ENCODE peak calls at places on chromosome 17, in ten cellular contexts. One of them, this sample, is unnamed.

GRCh38 chr17:78214016-78214705 is at the start of gene BIRC5:
- DNase-seq in H54: peak
- DNase-seq in tibial artery: peak
- DNase-seq in T-helper 9 cell: peak
- DNase-seq in mesenteric fat pad: peak
- DNase-seq in T-helper 2 cell: peak
- DNase-seq in sciatic nerve: peak
- DNase-seq in COLO829: peak
- DNase-seq in left cardiac atrium: peak
- DNase-seq in GM13976: peak
- DNase-seq in this sample: peak

GRCh38 chr17:76515291-76515949 is 14.2 kb upstream of the RHBDF2 start:
- DNase-seq in H54: peak
- DNase-seq in tibial artery: peak
- DNase-seq in T-helper 9 cell: peak
- DNase-seq in mesenteric fat pad: no peak
- DNase-seq in T-helper 2 cell: peak
- DNase-seq in sciatic nerve: peak
- DNase-seq in COLO829: no peak
- DNase-seq in left cardiac atrium: peak
- DNase-seq in GM13976: peak
- DNase-seq in this sample: peak

GRCh38 chr17:81388091-81388611 is 7.1 kb upstream of the BAHCC1 start:
- DNase-seq in H54: no peak
- DNase-seq in tibial artery: no peak
- DNase-seq in T-helper 9 cell: no peak
- DNase-seq in mesenteric fat pad: no peak
- DNase-seq in T-helper 2 cell: no peak
- DNase-seq in sciatic nerve: no peak
- DNase-seq in COLO829: no peak
- DNase-seq in left cardiac atrium: no peak
- DNase-seq in GM13976: no peak
- DNase-seq in this sample: no peak

GRCh38 chr17:55496094-55496881 is 15.0 kb downstream of the SMIM36 start:
- DNase-seq in H54: no peak
- DNase-seq in tibial artery: no peak
- DNase-seq in T-helper 9 cell: no peak
- DNase-seq in mesenteric fat pad: no peak
- DNase-seq in T-helper 2 cell: no peak
- DNase-seq in sciatic nerve: no peak
- DNase-seq in COLO829: no peak
- DNase-seq in left cardiac atrium: peak
- DNase-seq in GM13976: peak
- DNase-seq in this sample: no peak

GRCh38 chr17:76280650-76281049 is 15.5 kb downstream of the UBALD2 start:
- DNase-seq in H54: no peak
- DNase-seq in tibial artery: no peak
- DNase-seq in T-helper 9 cell: no peak
- DNase-seq in mesenteric fat pad: no peak
- DNase-seq in T-helper 2 cell: no peak
- DNase-seq in sciatic nerve: no peak
- DNase-seq in COLO829: no peak
- DNase-seq in left cardiac atrium: no peak
- DNase-seq in GM13976: no peak
- DNase-seq in this sample: no peak

GRCh38 chr17:72598705-72599104 is 477.9 kb downstream of the SOX9 start:
- DNase-seq in H54: no peak
- DNase-seq in tibial artery: no peak
- DNase-seq in T-helper 9 cell: no peak
- DNase-seq in mesenteric fat pad: no peak
- DNase-seq in T-helper 2 cell: no peak
- DNase-seq in sciatic nerve: no peak
- DNase-seq in COLO829: no peak
- DNase-seq in left cardiac atrium: no peak
- DNase-seq in GM13976: no peak
- DNase-seq in this sample: no peak

GRCh38 chr17:60240290-60240689 is 90.5 kb downstream of the CA4 start:
- DNase-seq in H54: no peak
- DNase-seq in tibial artery: no peak
- DNase-seq in T-helper 9 cell: no peak
- DNase-seq in mesenteric fat pad: no peak
- DNase-seq in T-helper 2 cell: no peak
- DNase-seq in sciatic nerve: no peak
- DNase-seq in COLO829: no peak
- DNase-seq in left cardiac atrium: no peak
- DNase-seq in GM13976: no peak
- DNase-seq in this sample: no peak

GRCh38 chr17:82332669-82333278 is 792 bp downstream of the SECTM1 start:
- DNase-seq in H54: peak
- DNase-seq in tibial artery: peak
- DNase-seq in T-helper 9 cell: no peak
- DNase-seq in mesenteric fat pad: no peak
- DNase-seq in T-helper 2 cell: peak
- DNase-seq in sciatic nerve: peak
- DNase-seq in COLO829: no peak
- DNase-seq in left cardiac atrium: peak
- DNase-seq in GM13976: peak
- DNase-seq in this sample: no peak

GRCh38 chr17:17937450-17937849 is 34.8 kb downstream of the TOM1L2 start:
- DNase-seq in H54: no peak
- DNase-seq in tibial artery: no peak
- DNase-seq in T-helper 9 cell: no peak
- DNase-seq in mesenteric fat pad: no peak
- DNase-seq in T-helper 2 cell: no peak
- DNase-seq in sciatic nerve: no peak
- DNase-seq in COLO829: no peak
- DNase-seq in left cardiac atrium: no peak
- DNase-seq in GM13976: no peak
- DNase-seq in this sample: no peak

GRCh38 chr17:76139801-76140660 is 1.0 kb downstream of the FOXJ1 start:
- DNase-seq in H54: no peak
- DNase-seq in tibial artery: no peak
- DNase-seq in T-helper 9 cell: no peak
- DNase-seq in mesenteric fat pad: no peak
- DNase-seq in T-helper 2 cell: peak
- DNase-seq in sciatic nerve: no peak
- DNase-seq in COLO829: no peak
- DNase-seq in left cardiac atrium: no peak
- DNase-seq in GM13976: peak
- DNase-seq in this sample: no peak

GRCh38 chr17:80718428-80718827 is 173.8 kb downstream of the RPTOR start:
- DNase-seq in H54: no peak
- DNase-seq in tibial artery: no peak
- DNase-seq in T-helper 9 cell: no peak
- DNase-seq in mesenteric fat pad: no peak
- DNase-seq in T-helper 2 cell: no peak
- DNase-seq in sciatic nerve: no peak
- DNase-seq in COLO829: peak
- DNase-seq in left cardiac atrium: no peak
- DNase-seq in GM13976: no peak
- DNase-seq in this sample: no peak

GRCh38 chr17:74478369-74479100 is 12.1 kb downstream of the CD300A start:
- DNase-seq in H54: no peak
- DNase-seq in tibial artery: no peak
- DNase-seq in T-helper 9 cell: no peak
- DNase-seq in mesenteric fat pad: no peak
- DNase-seq in T-helper 2 cell: peak
- DNase-seq in sciatic nerve: no peak
- DNase-seq in COLO829: no peak
- DNase-seq in left cardiac atrium: no peak
- DNase-seq in GM13976: no peak
- DNase-seq in this sample: no peak

GRCh38 chr17:82300707-82301270 is 16.6 kb downstream of the CD7 start:
- DNase-seq in H54: no peak
- DNase-seq in tibial artery: no peak
- DNase-seq in T-helper 9 cell: peak
- DNase-seq in mesenteric fat pad: no peak
- DNase-seq in T-helper 2 cell: peak
- DNase-seq in sciatic nerve: peak
- DNase-seq in COLO829: peak
- DNase-seq in left cardiac atrium: peak
- DNase-seq in GM13976: peak
- DNase-seq in this sample: no peak

GRCh38 chr17:50310455-50311111 is 35.3 kb upstream of the XYLT2 start:
- DNase-seq in H54: no peak
- DNase-seq in tibial artery: no peak
- DNase-seq in T-helper 9 cell: no peak
- DNase-seq in mesenteric fat pad: no peak
- DNase-seq in T-helper 2 cell: no peak
- DNase-seq in sciatic nerve: no peak
- DNase-seq in COLO829: no peak
- DNase-seq in left cardiac atrium: no peak
- DNase-seq in GM13976: no peak
- DNase-seq in this sample: no peak

GRCh38 chr17:80649200-80649644 is 104.6 kb downstream of the RPTOR start:
- DNase-seq in H54: no peak
- DNase-seq in tibial artery: no peak
- DNase-seq in T-helper 9 cell: no peak
- DNase-seq in mesenteric fat pad: no peak
- DNase-seq in T-helper 2 cell: no peak
- DNase-seq in sciatic nerve: no peak
- DNase-seq in COLO829: no peak
- DNase-seq in left cardiac atrium: no peak
- DNase-seq in GM13976: no peak
- DNase-seq in this sample: no peak

GRCh38 chr17:27066315-27066714 is 227.6 kb upstream of the WSB1 start:
- DNase-seq in H54: no peak
- DNase-seq in tibial artery: no peak
- DNase-seq in T-helper 9 cell: no peak
- DNase-seq in mesenteric fat pad: no peak
- DNase-seq in T-helper 2 cell: no peak
- DNase-seq in sciatic nerve: no peak
- DNase-seq in COLO829: no peak
- DNase-seq in left cardiac atrium: no peak
- DNase-seq in GM13976: no peak
- DNase-seq in this sample: no peak

GRCh38 chr17:8855477-8856204 is 11.8 kb downstream of the PIK3R6 start:
- DNase-seq in H54: no peak
- DNase-seq in tibial artery: no peak
- DNase-seq in T-helper 9 cell: no peak
- DNase-seq in mesenteric fat pad: peak
- DNase-seq in T-helper 2 cell: no peak
- DNase-seq in sciatic nerve: peak
- DNase-seq in COLO829: no peak
- DNase-seq in left cardiac atrium: no peak
- DNase-seq in GM13976: no peak
- DNase-seq in this sample: no peak

GRCh38 chr17:50689251-50689650 is 18.5 kb downstream of the ANKRD40 start:
- DNase-seq in H54: peak
- DNase-seq in tibial artery: no peak
- DNase-seq in T-helper 9 cell: no peak
- DNase-seq in mesenteric fat pad: no peak
- DNase-seq in T-helper 2 cell: no peak
- DNase-seq in sciatic nerve: no peak
- DNase-seq in COLO829: no peak
- DNase-seq in left cardiac atrium: no peak
- DNase-seq in GM13976: peak
- DNase-seq in this sample: no peak

GRCh38 chr17:33582661-33583060 is 289.6 kb upstream of the ASIC2 start:
- DNase-seq in H54: no peak
- DNase-seq in tibial artery: no peak
- DNase-seq in T-helper 9 cell: no peak
- DNase-seq in mesenteric fat pad: no peak
- DNase-seq in T-helper 2 cell: no peak
- DNase-seq in sciatic nerve: no peak
- DNase-seq in COLO829: no peak
- DNase-seq in left cardiac atrium: no peak
- DNase-seq in GM13976: no peak
- DNase-seq in this sample: no peak

GRCh38 chr17:71983828-71984227 is 137.0 kb upstream of the SOX9 start:
- DNase-seq in H54: no peak
- DNase-seq in tibial artery: no peak
- DNase-seq in T-helper 9 cell: no peak
- DNase-seq in mesenteric fat pad: no peak
- DNase-seq in T-helper 2 cell: no peak
- DNase-seq in sciatic nerve: no peak
- DNase-seq in COLO829: no peak
- DNase-seq in left cardiac atrium: no peak
- DNase-seq in GM13976: no peak
- DNase-seq in this sample: no peak

GRCh38 chr17:40122944-40123810 is 1.4 kb downstream of the MSL1 start:
- DNase-seq in H54: no peak
- DNase-seq in tibial artery: no peak
- DNase-seq in T-helper 9 cell: peak
- DNase-seq in mesenteric fat pad: peak
- DNase-seq in T-helper 2 cell: peak
- DNase-seq in sciatic nerve: no peak
- DNase-seq in COLO829: no peak
- DNase-seq in left cardiac atrium: peak
- DNase-seq in GM13976: peak
- DNase-seq in this sample: no peak

GRCh38 chr17:9124554-9124935 is 103.2 kb downstream of the NTN1 start:
- DNase-seq in H54: no peak
- DNase-seq in tibial artery: no peak
- DNase-seq in T-helper 9 cell: no peak
- DNase-seq in mesenteric fat pad: no peak
- DNase-seq in T-helper 2 cell: no peak
- DNase-seq in sciatic nerve: no peak
- DNase-seq in COLO829: no peak
- DNase-seq in left cardiac atrium: no peak
- DNase-seq in GM13976: no peak
- DNase-seq in this sample: no peak

GRCh38 chr17:7582401-7583252 is 1.0 kb upstream of the MPDU1 start:
- DNase-seq in H54: no peak
- DNase-seq in tibial artery: no peak
- DNase-seq in T-helper 9 cell: no peak
- DNase-seq in mesenteric fat pad: no peak
- DNase-seq in T-helper 2 cell: no peak
- DNase-seq in sciatic nerve: peak
- DNase-seq in COLO829: no peak
- DNase-seq in left cardiac atrium: peak
- DNase-seq in GM13976: no peak
- DNase-seq in this sample: no peak

GRCh38 chr17:15268003-15268402 is 2.9 kb upstream of the PMP22 start:
- DNase-seq in H54: no peak
- DNase-seq in tibial artery: no peak
- DNase-seq in T-helper 9 cell: no peak
- DNase-seq in mesenteric fat pad: no peak
- DNase-seq in T-helper 2 cell: no peak
- DNase-seq in sciatic nerve: no peak
- DNase-seq in COLO829: no peak
- DNase-seq in left cardiac atrium: no peak
- DNase-seq in GM13976: no peak
- DNase-seq in this sample: no peak

GRCh38 chr17:73309727-73310555 is 1.9 kb downstream of the CDC42EP4 start:
- DNase-seq in H54: no peak
- DNase-seq in tibial artery: no peak
- DNase-seq in T-helper 9 cell: no peak
- DNase-seq in mesenteric fat pad: no peak
- DNase-seq in T-helper 2 cell: no peak
- DNase-seq in sciatic nerve: no peak
- DNase-seq in COLO829: no peak
- DNase-seq in left cardiac atrium: no peak
- DNase-seq in GM13976: no peak
- DNase-seq in this sample: no peak

GRCh38 chr17:55825213-55825612 is 74.4 kb downstream of the PCTP start:
- DNase-seq in H54: no peak
- DNase-seq in tibial artery: no peak
- DNase-seq in T-helper 9 cell: no peak
- DNase-seq in mesenteric fat pad: no peak
- DNase-seq in T-helper 2 cell: no peak
- DNase-seq in sciatic nerve: no peak
- DNase-seq in COLO829: no peak
- DNase-seq in left cardiac atrium: no peak
- DNase-seq in GM13976: no peak
- DNase-seq in this sample: no peak

GRCh38 chr17:31373150-31374082 is 18.1 kb upstream of the RAB11FIP4 start:
- DNase-seq in H54: no peak
- DNase-seq in tibial artery: no peak
- DNase-seq in T-helper 9 cell: no peak
- DNase-seq in mesenteric fat pad: no peak
- DNase-seq in T-helper 2 cell: peak
- DNase-seq in sciatic nerve: no peak
- DNase-seq in COLO829: peak
- DNase-seq in left cardiac atrium: no peak
- DNase-seq in GM13976: no peak
- DNase-seq in this sample: peak

GRCh38 chr17:83180264-83180995 is 101.0 kb downstream of the METRNL start:
- DNase-seq in H54: no peak
- DNase-seq in tibial artery: no peak
- DNase-seq in T-helper 9 cell: no peak
- DNase-seq in mesenteric fat pad: no peak
- DNase-seq in T-helper 2 cell: no peak
- DNase-seq in sciatic nerve: peak
- DNase-seq in COLO829: no peak
- DNase-seq in left cardiac atrium: no peak
- DNase-seq in GM13976: no peak
- DNase-seq in this sample: no peak

This sample was measured in GM04504.